ENCODE peak calls at places on chromosomes 5 and 9, in seven cellular contexts. One of them, this sample, is unnamed.

GRCh38 chr5:110549301-110549700 is 177.2 kb downstream of the TMEM232 start:
- DNase-seq in HL-60: no peak
- DNase-seq in activated CD8-positive, alpha-beta memory T cell treated with anti-CD3 and anti-CD28 coated beads for 1 hour: no peak
- DNase-seq in activated CD4-positive, alpha-beta T cell treated with anti-CD3 and anti-CD28 coated beads, Interleukin-2, amount 50 U/mL, for 1 hour: no peak
- DNase-seq in left colon: no peak
- DNase-seq in choroid plexus epithelial cell: no peak
- DNase-seq in right lobe of liver: no peak
- DNase-seq in this sample: no peak

GRCh38 chr9:92808726-92809451 is 44.3 kb upstream of the BICD2 start:
- DNase-seq in HL-60: peak; percentile 46
- DNase-seq in right lobe of liver: peak; percentile 67
- DNase-seq in choroid plexus epithelial cell: peak; percentile 79
- DNase-seq in activated CD4-positive, alpha-beta T cell treated with anti-CD3 and anti-CD28 coated beads, Interleukin-2, amount 50 U/mL, for 1 hour: peak; percentile 35
- DNase-seq in left colon: peak; percentile 54
- DNase-seq in activated CD8-positive, alpha-beta memory T cell treated with anti-CD3 and anti-CD28 coated beads for 1 hour: no peak
- DNase-seq in this sample: peak; percentile 34

GRCh38 chr5:94335936-94336335 is 282.5 kb downstream of the KIAA0825 start:
- DNase-seq in HL-60: no peak
- DNase-seq in activated CD4-positive, alpha-beta T cell treated with anti-CD3 and anti-CD28 coated beads, Interleukin-2, amount 50 U/mL, for 1 hour: no peak
- DNase-seq in left colon: no peak
- DNase-seq in right lobe of liver: no peak
- DNase-seq in choroid plexus epithelial cell: no peak
- DNase-seq in activated CD8-positive, alpha-beta memory T cell treated with anti-CD3 and anti-CD28 coated beads for 1 hour: no peak
- DNase-seq in this sample: no peak

GRCh38 chr5:157518963-157519362 is 56.6 kb downstream of the ADAM19 start:
- DNase-seq in activated CD4-positive, alpha-beta T cell treated with anti-CD3 and anti-CD28 coated beads, Interleukin-2, amount 50 U/mL, for 1 hour: no peak
- DNase-seq in right lobe of liver: no peak
- DNase-seq in choroid plexus epithelial cell: no peak
- DNase-seq in left colon: no peak
- DNase-seq in HL-60: no peak
- DNase-seq in activated CD8-positive, alpha-beta memory T cell treated with anti-CD3 and anti-CD28 coated beads for 1 hour: no peak
- DNase-seq in this sample: no peak

GRCh38 chr5:51621156-51621555 is 237.9 kb downstream of the ISL1 start:
- DNase-seq in activated CD4-positive, alpha-beta T cell treated with anti-CD3 and anti-CD28 coated beads, Interleukin-2, amount 50 U/mL, for 1 hour: no peak
- DNase-seq in right lobe of liver: no peak
- DNase-seq in activated CD8-positive, alpha-beta memory T cell treated with anti-CD3 and anti-CD28 coated beads for 1 hour: no peak
- DNase-seq in choroid plexus epithelial cell: no peak
- DNase-seq in left colon: no peak
- DNase-seq in HL-60: no peak
- DNase-seq in this sample: no peak

GRCh38 chr5:2841208-2841607 is 89.7 kb upstream of the IRX2 start:
- DNase-seq in activated CD8-positive, alpha-beta memory T cell treated with anti-CD3 and anti-CD28 coated beads for 1 hour: no peak
- DNase-seq in right lobe of liver: no peak
- DNase-seq in left colon: no peak
- DNase-seq in activated CD4-positive, alpha-beta T cell treated with anti-CD3 and anti-CD28 coated beads, Interleukin-2, amount 50 U/mL, for 1 hour: no peak
- DNase-seq in HL-60: peak; percentile 2
- DNase-seq in choroid plexus epithelial cell: no peak
- DNase-seq in this sample: no peak

GRCh38 chr9:88523056-88523455 is 11.9 kb upstream of the NXNL2 start:
- DNase-seq in activated CD4-positive, alpha-beta T cell treated with anti-CD3 and anti-CD28 coated beads, Interleukin-2, amount 50 U/mL, for 1 hour: no peak
- DNase-seq in left colon: no peak
- DNase-seq in right lobe of liver: no peak
- DNase-seq in HL-60: no peak
- DNase-seq in choroid plexus epithelial cell: no peak
- DNase-seq in activated CD8-positive, alpha-beta memory T cell treated with anti-CD3 and anti-CD28 coated beads for 1 hour: no peak
- DNase-seq in this sample: no peak

GRCh38 chr5:32251864-32252458 is 60.8 kb downstream of the MTMR12 start:
- DNase-seq in activated CD4-positive, alpha-beta T cell treated with anti-CD3 and anti-CD28 coated beads, Interleukin-2, amount 50 U/mL, for 1 hour: no peak
- DNase-seq in left colon: no peak
- DNase-seq in right lobe of liver: no peak
- DNase-seq in choroid plexus epithelial cell: no peak
- DNase-seq in HL-60: no peak
- DNase-seq in activated CD8-positive, alpha-beta memory T cell treated with anti-CD3 and anti-CD28 coated beads for 1 hour: no peak
- DNase-seq in this sample: no peak

GRCh38 chr9:95017661-95018060 is 291.2 kb downstream of the AOPEP start:
- DNase-seq in HL-60: no peak
- DNase-seq in right lobe of liver: no peak
- DNase-seq in activated CD8-positive, alpha-beta memory T cell treated with anti-CD3 and anti-CD28 coated beads for 1 hour: no peak
- DNase-seq in choroid plexus epithelial cell: no peak
- DNase-seq in activated CD4-positive, alpha-beta T cell treated with anti-CD3 and anti-CD28 coated beads, Interleukin-2, amount 50 U/mL, for 1 hour: no peak
- DNase-seq in left colon: no peak
- DNase-seq in this sample: no peak

GRCh38 chr5:139843991-139844390 is 48.4 kb downstream of the PSD2 start:
- DNase-seq in right lobe of liver: no peak
- DNase-seq in choroid plexus epithelial cell: no peak
- DNase-seq in activated CD4-positive, alpha-beta T cell treated with anti-CD3 and anti-CD28 coated beads, Interleukin-2, amount 50 U/mL, for 1 hour: no peak
- DNase-seq in left colon: no peak
- DNase-seq in activated CD8-positive, alpha-beta memory T cell treated with anti-CD3 and anti-CD28 coated beads for 1 hour: no peak
- DNase-seq in HL-60: no peak
- DNase-seq in this sample: no peak

GRCh38 chr9:129476821-129477611 is 143.9 kb downstream of the C9orf50 start:
- DNase-seq in choroid plexus epithelial cell: no peak
- DNase-seq in left colon: no peak
- DNase-seq in right lobe of liver: no peak
- DNase-seq in activated CD4-positive, alpha-beta T cell treated with anti-CD3 and anti-CD28 coated beads, Interleukin-2, amount 50 U/mL, for 1 hour: no peak
- DNase-seq in activated CD8-positive, alpha-beta memory T cell treated with anti-CD3 and anti-CD28 coated beads for 1 hour: no peak
- DNase-seq in HL-60: no peak
- DNase-seq in this sample: no peak

GRCh38 chr5:135220394-135221186 is 178.4 kb downstream of the MACROH2A1 start:
- DNase-seq in activated CD4-positive, alpha-beta T cell treated with anti-CD3 and anti-CD28 coated beads, Interleukin-2, amount 50 U/mL, for 1 hour: no peak
- DNase-seq in left colon: no peak
- DNase-seq in choroid plexus epithelial cell: no peak
- DNase-seq in HL-60: no peak
- DNase-seq in right lobe of liver: no peak
- DNase-seq in activated CD8-positive, alpha-beta memory T cell treated with anti-CD3 and anti-CD28 coated beads for 1 hour: no peak
- DNase-seq in this sample: no peak

GRCh38 chr9:35756275-35756742 is 2.2 kb upstream of the MSMP start:
- DNase-seq in HL-60: no peak
- DNase-seq in left colon: peak; percentile 81
- DNase-seq in choroid plexus epithelial cell: no peak
- DNase-seq in right lobe of liver: peak; percentile 72
- DNase-seq in activated CD8-positive, alpha-beta memory T cell treated with anti-CD3 and anti-CD28 coated beads for 1 hour: no peak
- DNase-seq in activated CD4-positive, alpha-beta T cell treated with anti-CD3 and anti-CD28 coated beads, Interleukin-2, amount 50 U/mL, for 1 hour: peak; percentile 76
- DNase-seq in this sample: no peak

GRCh38 chr5:17396247-17396646 is 101.8 kb upstream of the TAF11L2 start:
- DNase-seq in right lobe of liver: no peak
- DNase-seq in activated CD8-positive, alpha-beta memory T cell treated with anti-CD3 and anti-CD28 coated beads for 1 hour: no peak
- DNase-seq in HL-60: no peak
- DNase-seq in activated CD4-positive, alpha-beta T cell treated with anti-CD3 and anti-CD28 coated beads, Interleukin-2, amount 50 U/mL, for 1 hour: no peak
- DNase-seq in choroid plexus epithelial cell: no peak
- DNase-seq in left colon: no peak
- DNase-seq in this sample: no peak

GRCh38 chr5:179346401-179346800 is 1.1 kb upstream of the ADAMTS2 start:
- DNase-seq in activated CD8-positive, alpha-beta memory T cell treated with anti-CD3 and anti-CD28 coated beads for 1 hour: no peak
- DNase-seq in choroid plexus epithelial cell: peak; percentile 37
- DNase-seq in HL-60: no peak
- DNase-seq in right lobe of liver: no peak
- DNase-seq in left colon: no peak
- DNase-seq in activated CD4-positive, alpha-beta T cell treated with anti-CD3 and anti-CD28 coated beads, Interleukin-2, amount 50 U/mL, for 1 hour: no peak
- DNase-seq in this sample: no peak

GRCh38 chr9:130438368-130438981 is 6.3 kb upstream of the ASS1 start:
- DNase-seq in activated CD8-positive, alpha-beta memory T cell treated with anti-CD3 and anti-CD28 coated beads for 1 hour: no peak
- DNase-seq in HL-60: no peak
- DNase-seq in choroid plexus epithelial cell: no peak
- DNase-seq in activated CD4-positive, alpha-beta T cell treated with anti-CD3 and anti-CD28 coated beads, Interleukin-2, amount 50 U/mL, for 1 hour: no peak
- DNase-seq in left colon: no peak
- DNase-seq in right lobe of liver: peak; percentile 94
- DNase-seq in this sample: no peak

GRCh38 chr5:129101794-129102193 is 7.2 kb downstream of the ISOC1 start:
- DNase-seq in left colon: no peak
- DNase-seq in HL-60: no peak
- DNase-seq in right lobe of liver: no peak
- DNase-seq in choroid plexus epithelial cell: no peak
- DNase-seq in activated CD8-positive, alpha-beta memory T cell treated with anti-CD3 and anti-CD28 coated beads for 1 hour: no peak
- DNase-seq in activated CD4-positive, alpha-beta T cell treated with anti-CD3 and anti-CD28 coated beads, Interleukin-2, amount 50 U/mL, for 1 hour: no peak
- DNase-seq in this sample: no peak

GRCh38 chr5:172503925-172504730 is 49.8 kb upstream of the SH3PXD2B start:
- DNase-seq in right lobe of liver: peak; percentile 27
- DNase-seq in activated CD4-positive, alpha-beta T cell treated with anti-CD3 and anti-CD28 coated beads, Interleukin-2, amount 50 U/mL, for 1 hour: no peak
- DNase-seq in HL-60: no peak
- DNase-seq in activated CD8-positive, alpha-beta memory T cell treated with anti-CD3 and anti-CD28 coated beads for 1 hour: no peak
- DNase-seq in left colon: peak; percentile 63
- DNase-seq in choroid plexus epithelial cell: no peak
- DNase-seq in this sample: no peak

GRCh38 chr9:35798658-35799366 is 7.4 kb downstream of the NPR2 start:
- DNase-seq in left colon: no peak
- DNase-seq in activated CD4-positive, alpha-beta T cell treated with anti-CD3 and anti-CD28 coated beads, Interleukin-2, amount 50 U/mL, for 1 hour: no peak
- DNase-seq in right lobe of liver: no peak
- DNase-seq in HL-60: no peak
- DNase-seq in activated CD8-positive, alpha-beta memory T cell treated with anti-CD3 and anti-CD28 coated beads for 1 hour: no peak
- DNase-seq in choroid plexus epithelial cell: peak; percentile 14
- DNase-seq in this sample: no peak

GRCh38 chr5:40464461-40464860 is 215.3 kb upstream of the PTGER4 start:
- DNase-seq in left colon: no peak
- DNase-seq in HL-60: no peak
- DNase-seq in choroid plexus epithelial cell: peak; percentile 38
- DNase-seq in activated CD4-positive, alpha-beta T cell treated with anti-CD3 and anti-CD28 coated beads, Interleukin-2, amount 50 U/mL, for 1 hour: no peak
- DNase-seq in right lobe of liver: no peak
- DNase-seq in activated CD8-positive, alpha-beta memory T cell treated with anti-CD3 and anti-CD28 coated beads for 1 hour: no peak
- DNase-seq in this sample: no peak

GRCh38 chr9:122173670-122174069 is 14.0 kb downstream of the MORN5 start:
- DNase-seq in activated CD4-positive, alpha-beta T cell treated with anti-CD3 and anti-CD28 coated beads, Interleukin-2, amount 50 U/mL, for 1 hour: no peak
- DNase-seq in choroid plexus epithelial cell: no peak
- DNase-seq in HL-60: no peak
- DNase-seq in right lobe of liver: no peak
- DNase-seq in left colon: no peak
- DNase-seq in activated CD8-positive, alpha-beta memory T cell treated with anti-CD3 and anti-CD28 coated beads for 1 hour: no peak
- DNase-seq in this sample: no peak

GRCh38 chr5:55991768-55992486 is 2.8 kb downstream of the IL6ST start:
- DNase-seq in right lobe of liver: no peak
- DNase-seq in choroid plexus epithelial cell: peak; percentile 39
- DNase-seq in activated CD8-positive, alpha-beta memory T cell treated with anti-CD3 and anti-CD28 coated beads for 1 hour: no peak
- DNase-seq in HL-60: no peak
- DNase-seq in left colon: no peak
- DNase-seq in activated CD4-positive, alpha-beta T cell treated with anti-CD3 and anti-CD28 coated beads, Interleukin-2, amount 50 U/mL, for 1 hour: no peak
- DNase-seq in this sample: no peak

GRCh38 chr5:154296525-154297159 is 106.1 kb downstream of the GALNT10 start:
- DNase-seq in choroid plexus epithelial cell: no peak
- DNase-seq in activated CD4-positive, alpha-beta T cell treated with anti-CD3 and anti-CD28 coated beads, Interleukin-2, amount 50 U/mL, for 1 hour: no peak
- DNase-seq in right lobe of liver: no peak
- DNase-seq in left colon: peak; percentile 38
- DNase-seq in activated CD8-positive, alpha-beta memory T cell treated with anti-CD3 and anti-CD28 coated beads for 1 hour: no peak
- DNase-seq in HL-60: no peak
- DNase-seq in this sample: no peak